ENCODE peak calls at places on chromosomes 3 and 15, in four cellular contexts. One of them, this sample, is unnamed.

GRCh38 chr3:129248286-129248979 is 973 bp upstream of the COPG1 start:
- DNase-seq in A549: no peak
- DNase-seq in HepG2: no peak
- DNase-seq in K562: no peak
- DNase-seq in this sample: no peak

GRCh38 chr3:64234571-64234970 is 9.3 kb upstream of the PRICKLE2 start:
- DNase-seq in K562: no peak
- DNase-seq in A549: no peak
- DNase-seq in HepG2: no peak
- DNase-seq in this sample: no peak

GRCh38 chr15:100022426-100022825 is 289.2 kb upstream of the LYSMD4 start:
- DNase-seq in HepG2: no peak
- DNase-seq in A549: no peak
- DNase-seq in K562: no peak
- DNase-seq in this sample: no peak

GRCh38 chr3:188854395-188855149 is 317.2 kb upstream of the TPRG1 start:
- DNase-seq in A549: no peak
- DNase-seq in K562: no peak
- DNase-seq in HepG2: no peak
- DNase-seq in this sample: no peak

GRCh38 chr3:115095236-115095635 is 51.9 kb downstream of the ZBTB20 start:
- DNase-seq in A549: no peak
- DNase-seq in HepG2: no peak
- DNase-seq in K562: no peak
- DNase-seq in this sample: no peak

GRCh38 chr3:170563712-170564423 is 22.0 kb downstream of the SLC7A14 start:
- DNase-seq in K562: peak
- DNase-seq in A549: no peak
- DNase-seq in HepG2: no peak
- DNase-seq in this sample: peak

GRCh38 chr3:149936812-149937230 is 33.9 kb downstream of the PFN2 start:
- DNase-seq in K562: peak
- DNase-seq in A549: peak
- DNase-seq in HepG2: peak
- DNase-seq in this sample: peak

GRCh38 chr3:196694941-196695848 is 16.9 kb downstream of the CEP19 start:
- DNase-seq in K562: no peak
- DNase-seq in HepG2: no peak
- DNase-seq in A549: no peak
- DNase-seq in this sample: no peak

GRCh38 chr15:43792761-43793493 is 807 bp downstream of the SERF2 start:
- DNase-seq in K562: peak
- DNase-seq in HepG2: no peak
- DNase-seq in A549: no peak
- DNase-seq in this sample: no peak

GRCh38 chr3:184354740-184355139 is 6.7 kb downstream of the CLCN2 start:
- DNase-seq in HepG2: no peak
- DNase-seq in A549: no peak
- DNase-seq in K562: no peak
- DNase-seq in this sample: no peak
- TF ChIP-seq CHD4 in HepG2: no peak
- TF ChIP-seq CHD4 in A549: no peak
- TF ChIP-seq CHD4 in K562: no peak
- TF ChIP-seq CHD4 in this sample: no peak

DNA sequence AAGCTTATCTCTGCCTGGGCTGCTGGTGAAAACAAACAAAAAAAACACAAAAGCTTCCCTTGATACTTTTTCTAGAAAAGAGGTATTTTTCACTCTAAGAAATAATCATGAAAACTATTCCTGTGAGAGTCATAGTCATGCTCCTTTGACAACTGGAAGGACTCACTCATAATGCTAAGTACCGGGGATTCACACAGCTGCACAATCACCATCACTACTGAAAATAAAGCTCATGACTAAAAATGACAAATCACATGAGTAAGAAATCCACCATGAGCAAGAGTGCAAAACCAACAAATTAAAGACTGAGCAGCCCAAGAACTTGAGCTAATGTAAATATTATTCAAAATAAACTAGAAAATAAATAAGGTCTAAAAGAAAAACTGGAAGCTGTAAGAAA is 10.6 kb upstream of the POU1F1 start:
- DNase-seq in HepG2: no peak
- DNase-seq in A549: no peak
- DNase-seq in K562: no peak
- DNase-seq in this sample: no peak
- TF ChIP-seq CHD4 in HepG2: no peak
- TF ChIP-seq CHD4 in A549: no peak
- TF ChIP-seq CHD4 in K562: no peak
- TF ChIP-seq CHD4 in this sample: no peak

GRCh38 chr3:33062814-33063346 is 34.1 kb downstream of the GLB1 start:
- DNase-seq in K562: no peak
- DNase-seq in HepG2: no peak
- DNase-seq in A549: no peak
- DNase-seq in this sample: no peak

GRCh38 chr3:33064929-33065328 is 32.0 kb downstream of the GLB1 start:
- DNase-seq in K562: peak
- DNase-seq in A549: peak
- DNase-seq in HepG2: peak
- DNase-seq in this sample: no peak

GRCh38 chr3:33060609-33061337 is 36.2 kb downstream of the GLB1 start:
- DNase-seq in K562: no peak
- DNase-seq in HepG2: no peak
- DNase-seq in A549: no peak
- DNase-seq in this sample: no peak

GRCh38 chr3:33061782-33062181 is 35.2 kb downstream of the GLB1 start:
- DNase-seq in A549: no peak
- DNase-seq in HepG2: no peak
- DNase-seq in K562: no peak
- DNase-seq in this sample: no peak

GRCh38 chr3:33063651-33064051 is 33.3 kb downstream of the GLB1 start:
- DNase-seq in K562: no peak
- DNase-seq in HepG2: no peak
- DNase-seq in A549: no peak
- DNase-seq in this sample: peak
- TF ChIP-seq CHD4 in K562: no peak
- TF ChIP-seq CHD4 in HepG2: no peak
- TF ChIP-seq CHD4 in A549: no peak
- TF ChIP-seq CHD4 in this sample: no peak

GRCh38 chr3:46950661-46951241 is 25.8 kb downstream of the CCDC12 start:
- DNase-seq in HepG2: no peak
- DNase-seq in K562: no peak
- DNase-seq in A549: no peak
- DNase-seq in this sample: no peak

GRCh38 chr3:46952813-46953212 is 23.7 kb downstream of the CCDC12 start:
- DNase-seq in HepG2: no peak
- DNase-seq in K562: no peak
- DNase-seq in A549: no peak
- DNase-seq in this sample: no peak

GRCh38 chr3:46948830-46949671 is 27.5 kb downstream of the CCDC12 start:
- DNase-seq in A549: peak
- DNase-seq in HepG2: peak
- DNase-seq in K562: peak
- DNase-seq in this sample: no peak

GRCh38 chr3:46947981-46948791 is 28.4 kb downstream of the CCDC12 start:
- DNase-seq in K562: peak
- DNase-seq in HepG2: peak
- DNase-seq in A549: peak
- DNase-seq in this sample: no peak

GRCh38 chr3:46950177-46950576 is 26.4 kb downstream of the CCDC12 start:
- DNase-seq in A549: no peak
- DNase-seq in HepG2: no peak
- DNase-seq in K562: no peak
- DNase-seq in this sample: no peak
- TF ChIP-seq CHD4 in A549: no peak
- TF ChIP-seq CHD4 in HepG2: no peak
- TF ChIP-seq CHD4 in K562: no peak
- TF ChIP-seq CHD4 in this sample: no peak

DNA sequence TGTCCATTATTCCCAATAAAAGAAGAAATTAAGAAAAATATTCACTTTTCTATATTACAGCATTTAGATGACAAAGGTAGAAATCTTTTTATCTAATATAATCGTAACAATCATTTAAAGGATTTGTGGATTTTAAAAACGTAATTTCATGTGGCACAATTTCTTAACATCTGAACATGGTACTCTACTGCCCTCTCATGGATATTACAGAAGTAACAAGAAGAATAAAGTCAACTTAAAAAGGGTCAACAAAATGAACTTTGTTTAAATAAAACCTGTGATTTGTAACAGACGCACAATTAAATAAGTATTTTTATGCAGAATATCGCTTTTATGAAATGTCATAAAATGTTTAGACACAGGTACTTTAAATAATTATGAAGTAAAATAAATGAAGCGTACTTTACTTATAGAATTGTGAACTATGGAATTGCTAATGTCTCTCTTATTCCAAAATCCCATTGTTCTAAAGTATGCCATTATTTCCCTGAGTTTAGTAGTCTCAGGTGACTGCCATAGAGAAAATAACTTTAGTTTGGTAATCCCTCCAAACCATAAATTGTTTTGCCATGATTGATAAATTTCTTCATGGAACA is 366.8 kb upstream of the ZNF385D start:
- DNase-seq in K562: peak
- DNase-seq in A549: peak
- DNase-seq in HepG2: peak
- DNase-seq in this sample: no peak
- TF ChIP-seq CHD4 in K562: no peak
- TF ChIP-seq CHD4 in A549: no peak
- TF ChIP-seq CHD4 in HepG2: no peak
- TF ChIP-seq CHD4 in this sample: no peak

GRCh38 chr15:79943820-79944219 is 27.2 kb downstream of the BCL2A1 start:
- DNase-seq in A549: peak
- DNase-seq in K562: no peak
- DNase-seq in HepG2: no peak
- DNase-seq in this sample: no peak
- TF ChIP-seq CHD4 in A549: no peak
- TF ChIP-seq CHD4 in K562: no peak
- TF ChIP-seq CHD4 in HepG2: no peak
- TF ChIP-seq CHD4 in this sample: no peak

GRCh38 chr15:36356511-36356910 is 222.9 kb upstream of the CDIN1 start:
- DNase-seq in A549: no peak
- DNase-seq in HepG2: no peak
- DNase-seq in K562: no peak
- DNase-seq in this sample: no peak

GRCh38 chr15:36359286-36359685 is 220.1 kb upstream of the CDIN1 start:
- DNase-seq in K562: no peak
- DNase-seq in A549: no peak
- DNase-seq in HepG2: no peak
- DNase-seq in this sample: no peak

GRCh38 chr15:36356978-36357582 is 222.3 kb upstream of the CDIN1 start:
- DNase-seq in K562: no peak
- DNase-seq in HepG2: no peak
- DNase-seq in A549: no peak
- DNase-seq in this sample: no peak

GRCh38 chr15:36361351-36361870 is 218.0 kb upstream of the CDIN1 start:
- DNase-seq in K562: no peak
- DNase-seq in A549: no peak
- DNase-seq in HepG2: no peak
- DNase-seq in this sample: no peak

GRCh38 chr15:36358094-36358961 is 221.1 kb upstream of the CDIN1 start:
- DNase-seq in A549: no peak
- DNase-seq in K562: no peak
- DNase-seq in HepG2: no peak
- DNase-seq in this sample: no peak
- TF ChIP-seq CHD4 in A549: no peak
- TF ChIP-seq CHD4 in K562: no peak
- TF ChIP-seq CHD4 in HepG2: no peak
- TF ChIP-seq CHD4 in this sample: no peak

This sample was measured in GM12878.